ENCODE peak calls at places on chromosomes 12 and 14, in four cellular contexts. E is PC-3, W is H1, L is K562. F is an unnamed sample.

GRCh38 chr12:46369474-46370379 is 2.8 kb downstream of the SLC38A2 start:
- DNase-seq in E (no peak), W (no peak), L (no peak), F (peak; percentile 17)

GRCh38 chr12:104218935-104219334 is 3.4 kb downstream of the TXNRD1 start:
- DNase-seq in E (peak; percentile 46), W (no peak), L (no peak), F (no peak)

GRCh38 chr14:51860836-51861583 is 598 bp downstream of the GNG2 start:
- DNase-seq in E (peak; percentile 43), W (no peak), L (no peak), F (no peak)

GRCh38 chr12:96658075-96658474 is 168.7 kb downstream of the CFAP54 start:
- DNase-seq in E (no peak), W (no peak), L (no peak), F (no peak)

GRCh38 chr12:65858831-65859230 is 34.5 kb downstream of the HMGA2 start:
- DNase-seq in E (peak; percentile 64), W (no peak), L (no peak), F (no peak)

GRCh38 chr12:65525501-65526141 is 247.1 kb downstream of the MSRB3 start:
- DNase-seq in E (peak; percentile 56), W (no peak), L (no peak), F (peak; percentile 83)

GRCh38 chr14:47438650-47439140 is 236.7 kb downstream of the MDGA2 start:
- DNase-seq in E (peak; percentile 58), W (no peak), L (no peak), F (no peak)

GRCh38 chr14:30580616-30581282 is 21.8 kb downstream of the G2E3 start:
- DNase-seq in E (no peak), W (no peak), L (no peak), F (no peak)

GRCh38 chr12:109230193-109230592 is 78.9 kb downstream of the FOXN4 start:
- DNase-seq in E (no peak), W (no peak), L (no peak), F (no peak)

GRCh38 chr12:109943811-109944210 is 43.7 kb downstream of the TCHP start:
- DNase-seq in E (no peak), W (no peak), L (no peak), F (no peak)

GRCh38 chr14:90454041-90455000 is 57.5 kb downstream of the CALM1 start:
- DNase-seq in E (peak; percentile 22), W (peak; percentile 95), L (peak; percentile 97), F (peak; percentile 42)

GRCh38 chr12:123097521-123098084 is 53.3 kb downstream of the PITPNM2 start:
- DNase-seq in E (no peak), W (no peak), L (no peak), F (no peak)
- H4K20me1 ChIP-seq in E (no peaks in the 10 kb centered on the region), W (no peaks in the 10 kb centered on the region), L (no peaks in the 10 kb centered on the region), F (no peaks in the 10 kb centered on the region)

DNA sequence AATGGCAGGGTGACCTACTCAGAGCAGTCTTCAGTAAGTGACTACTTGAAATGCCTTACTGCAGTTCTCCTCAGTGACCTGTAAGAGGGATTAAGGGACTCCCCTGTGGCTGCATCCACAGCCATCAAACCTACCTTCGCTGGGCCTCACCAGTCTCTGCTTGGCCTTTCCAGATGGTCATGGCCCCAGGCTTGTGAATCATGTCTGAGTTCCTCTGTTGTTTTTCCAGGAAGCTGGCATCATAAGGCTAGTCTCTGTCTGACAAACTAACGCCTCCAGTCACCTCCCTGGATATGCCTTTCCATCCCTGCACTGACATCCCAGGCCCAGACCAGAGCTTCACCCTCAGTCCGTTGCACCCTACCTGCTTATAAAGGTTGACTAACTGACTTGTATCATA is 14.0 kb downstream of the RNASE2 start:
- DNase-seq in E (no peak), W (no peak), L (no peak), F (peak; percentile 66)
- TF ChIP-seq CTCF in E (no peak), W (no peak), L (no peak), F (no peak)

DNA sequence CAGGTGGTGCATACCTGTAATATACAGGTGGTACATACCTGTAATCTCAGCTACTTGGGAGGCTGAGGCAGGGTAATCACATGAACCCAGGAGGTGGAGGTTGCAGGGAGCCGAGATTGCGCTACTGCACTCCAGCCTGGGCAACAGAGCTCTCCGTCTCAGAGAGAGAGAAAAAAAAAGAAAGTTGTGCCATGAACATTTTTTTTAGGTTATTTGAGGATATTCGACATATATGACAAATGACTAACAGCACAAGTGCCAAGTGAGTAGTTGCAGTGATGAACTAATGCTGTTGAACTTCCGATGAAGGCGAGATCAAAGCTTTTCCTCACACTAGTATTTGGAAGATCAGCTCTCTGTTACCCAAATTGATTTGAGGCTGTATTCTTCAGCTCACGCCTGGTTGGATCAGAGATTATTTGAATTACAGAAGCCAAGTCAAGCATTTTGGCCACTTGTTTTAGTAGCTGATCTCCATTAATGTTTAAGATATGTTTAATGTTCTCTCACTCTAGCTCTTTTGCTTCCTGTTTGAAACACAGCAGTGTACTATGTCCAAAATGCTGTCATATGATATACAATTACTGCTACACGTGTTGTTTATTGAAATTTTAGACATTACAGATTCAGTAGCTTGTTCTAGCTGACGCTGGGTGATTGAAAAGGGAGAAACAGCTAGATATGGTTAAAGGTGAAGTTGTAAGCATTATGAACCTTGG is 43.4 kb downstream of the WDR20 start:
- DNase-seq in E (no peak), W (no peak), L (no peak), F (no peak)
- H4K20me1 ChIP-seq in E (no peaks in the 10 kb centered on the region), W (peaks cover 9% of the 10 kb centered on the region), L (peaks cover 3% of the 10 kb centered on the region), F (peaks cover 5% of the 10 kb centered on the region)

DNA sequence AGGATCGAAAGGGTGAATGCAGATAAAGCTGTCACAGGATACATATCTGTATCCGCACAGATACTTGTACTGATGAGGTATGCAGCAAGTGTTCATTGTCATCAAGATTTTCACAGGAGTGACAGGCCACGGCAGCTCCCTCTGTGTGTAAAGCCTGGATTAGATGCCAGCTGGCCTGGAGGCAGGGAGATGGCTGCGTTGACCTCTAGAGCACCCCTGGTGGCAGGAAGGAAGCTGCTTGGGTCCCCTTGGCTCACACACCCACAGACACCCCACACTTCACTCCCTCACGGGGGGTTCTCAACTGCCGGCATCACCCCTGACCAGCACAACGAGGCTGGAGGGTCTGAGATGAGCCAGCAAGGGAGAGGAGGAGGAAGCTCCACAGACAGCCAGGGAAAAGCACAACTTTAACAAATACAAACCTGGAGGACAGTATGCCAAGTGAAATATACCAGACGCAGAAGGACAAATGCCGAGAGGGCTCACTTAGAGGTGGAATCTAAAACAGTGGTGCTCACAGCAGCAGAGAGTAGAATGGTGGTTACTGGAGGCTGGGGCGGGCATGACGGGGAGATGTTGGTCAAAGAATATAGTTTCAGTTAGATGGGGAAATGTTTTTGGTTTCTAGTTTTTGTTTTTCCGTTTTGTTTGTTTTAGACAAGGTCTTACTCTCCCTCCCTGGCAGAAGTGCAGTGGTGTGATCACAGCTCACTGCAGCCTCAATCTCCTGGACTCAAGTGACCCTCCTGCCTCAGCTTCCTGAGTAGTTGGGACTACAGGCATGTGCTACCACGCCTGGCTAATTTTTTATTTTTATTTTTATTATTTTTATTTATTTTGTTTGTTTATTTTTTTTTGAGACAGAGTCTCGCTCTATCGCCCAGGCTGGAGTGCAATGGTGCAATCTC is 45.7 kb downstream of the TEAD4 start:
- DNase-seq in E (no peak), W (no peak), L (no peak), F (no peak)
- TF ChIP-seq CTCF in E (peak; percentile 33), W (peak; percentile 45), L (peak; percentile 26), F (peak; percentile 62)

DNA sequence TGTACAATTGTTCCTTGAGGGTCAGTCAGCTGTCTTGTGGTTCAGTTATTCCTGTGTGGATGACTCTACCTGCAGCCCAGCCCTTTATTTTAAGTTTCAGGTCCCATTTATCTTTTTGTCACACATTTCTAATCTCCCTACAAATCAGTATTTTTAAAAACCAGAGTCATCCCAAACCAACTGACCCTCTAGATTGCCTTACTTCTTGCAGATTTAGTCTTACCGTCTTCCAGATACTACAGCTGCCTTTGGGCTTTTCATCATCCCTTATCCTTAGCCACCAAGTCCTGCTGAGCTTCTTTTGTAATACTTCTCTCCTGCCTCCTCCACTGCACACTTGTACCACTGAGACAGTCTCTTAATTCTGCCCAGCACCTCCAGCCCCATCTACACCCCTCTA is 54.9 kb downstream of the PRKCH start:
- DNase-seq in E (no peak), W (no peak), L (no peak), F (no peak)
- H4K20me1 ChIP-seq in E (no peaks in the 10 kb centered on the region), W (no peaks in the 10 kb centered on the region), L (no peaks in the 10 kb centered on the region), F (no peaks in the 10 kb centered on the region)

DNA sequence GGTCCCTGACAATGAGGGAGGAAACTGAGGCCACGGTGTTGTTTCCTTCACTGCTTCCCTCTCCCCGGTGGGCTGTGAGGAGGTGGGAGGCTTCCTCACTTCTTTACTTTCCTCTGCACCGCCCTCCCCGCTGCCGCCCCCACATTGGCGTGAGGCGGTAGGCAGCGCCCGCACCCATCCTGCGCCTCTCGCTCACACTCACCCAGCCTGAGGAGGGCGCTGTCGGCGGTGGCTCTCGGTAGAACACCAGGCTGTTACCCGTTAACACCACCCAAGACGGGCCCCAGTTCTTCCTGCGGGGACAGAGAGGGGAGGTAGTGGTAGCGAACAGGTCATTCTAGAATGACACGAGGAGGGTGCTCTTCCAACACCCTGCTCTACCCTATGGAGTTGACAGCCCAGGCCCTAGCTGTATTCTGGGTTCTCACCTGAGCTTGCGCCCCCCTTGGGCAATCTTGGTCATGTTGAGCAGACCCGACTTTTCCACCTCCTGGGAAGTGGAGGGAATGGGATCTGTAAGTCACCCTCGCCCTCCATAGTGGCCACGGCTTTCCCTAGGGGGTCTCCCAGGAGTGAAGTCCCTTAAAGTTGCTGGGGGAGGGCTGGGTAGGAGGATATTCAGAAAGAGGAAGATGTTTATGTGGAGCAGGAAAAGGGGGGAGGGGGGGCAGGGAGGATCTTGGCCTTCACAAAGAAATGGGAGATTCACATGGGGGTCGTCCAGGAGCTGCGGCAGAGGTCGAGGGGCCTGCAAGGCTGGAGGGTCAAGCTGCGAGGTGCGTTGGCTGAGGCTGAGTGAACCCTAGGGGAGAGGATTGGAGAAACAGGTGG is 3.3 kb downstream of the ARHGAP9 start:
- DNase-seq in E (no peak), W (peak; percentile 79), L (no peak), F (no peak)
- TF ChIP-seq CTCF in E (peak; percentile 16), W (peak; percentile 67), L (no peak), F (peak; percentile 38)